ENCODE peak calls at places on chromosomes 16 and 17, in seven cellular contexts. Z is breast epithelium; T is neural progenitor cell; N is IMR-90; L is colonic mucosa; I is CD4-positive, alpha-beta T cell; G is fibroblast of lung. Y is an unnamed sample.

GRCh38 chr17:50468120-50469004 is at the start of gene CHAD:
- DNase-seq in L (peak; percentile 31), I (no peak), T (peak; percentile 54), G (no peak), N (no peak), Z (no peak), Y (no peak)

GRCh38 chr17:49696233-49696761 is 11.5 kb downstream of the SLC35B1 start:
- DNase-seq in L (no peak), N (peak; percentile 17), T (no peak), I (no peak), G (no peak), Z (no peak), Y (peak; percentile 18)

GRCh38 chr17:43737722-43738121 is 20.9 kb downstream of the SOST start:
- DNase-seq in L (no peak), I (no peak), G (no peak), T (no peak), N (no peak), Z (no peak), Y (no peak)

GRCh38 chr17:19904924-19905323 is 37.2 kb upstream of the ULK2 start:
- DNase-seq in T (no peak), N (no peak), G (no peak), L (no peak), I (no peak), Z (no peak), Y (no peak)

GRCh38 chr16:68894714-68895113 is 51.4 kb downstream of the TANGO6 start:
- DNase-seq in L (no peak), I (no peak), N (no peak), Z (no peak), G (no peak), T (no peak), Y (no peak)

GRCh38 chr16:81558444-81559175 is 114.0 kb downstream of the CMIP start:
- DNase-seq in I (no peak), G (no peak), L (peak; percentile 93), Z (peak; percentile 66), T (peak; percentile 24), N (no peak), Y (no peak)

GRCh38 chr17:16243811-16244567 is 27.0 kb downstream of the PIGL start:
- DNase-seq in G (no peak), I (no peak), Z (no peak), L (peak; percentile 55), N (peak; percentile 8), T (no peak), Y (no peak)

GRCh38 chr17:1720856-1721386 is 3.6 kb upstream of the WDR81 start:
- DNase-seq in Z (no peak), L (peak; percentile 81), I (peak; percentile 77), G (peak; percentile 69), T (peak; percentile 64), N (peak; percentile 56), Y (peak; percentile 62)

GRCh38 chr17:77378318-77379064 is 237.7 kb downstream of the SEC14L1 start:
- DNase-seq in T (no peak), I (no peak), L (no peak), G (no peak), Z (no peak), N (no peak), Y (no peak)

DNA sequence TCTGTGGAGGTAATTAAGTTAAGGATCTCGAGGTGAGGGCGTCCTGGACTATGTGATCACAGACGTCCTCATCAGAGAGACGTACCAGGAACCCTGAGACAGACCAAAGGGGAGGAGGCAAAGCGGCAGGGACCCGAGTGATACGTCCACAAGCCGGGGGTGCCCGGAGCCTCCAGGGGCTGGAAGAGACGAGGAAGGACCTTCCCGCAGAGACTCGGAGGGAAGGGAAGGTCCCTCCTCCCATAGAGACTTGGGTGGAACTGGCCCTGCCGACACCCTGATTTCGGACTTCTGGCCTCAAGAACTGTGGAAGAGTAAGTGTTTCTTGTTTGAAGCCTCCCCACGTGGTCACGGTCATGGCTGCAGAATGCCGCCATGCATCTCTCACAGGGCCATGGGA is 30.8 kb downstream of the LMF1 start:
- DNase-seq in I (no peak), G (no peak), T (no peak), N (no peak), Z (no peak), L (no peak), Y (no peak)
- H3K9me3 ChIP-seq in I (peaks cover 13% of the 10 kb centered on the region), G (no peaks in the 10 kb centered on the region), T (no peaks in the 10 kb centered on the region), N (peaks cover 7% of the 10 kb centered on the region), Z (peaks cover 7% of the 10 kb centered on the region), L (no peaks in the 10 kb centered on the region), Y (no peaks in the 10 kb centered on the region)

GRCh38 chr17:69679839-69680238 is 265.3 kb downstream of the MAP2K6 start:
- DNase-seq in T (no peak), I (no peak), Z (no peak), N (no peak), G (no peak), L (no peak), Y (no peak)
- H3K9me3 ChIP-seq in T (no peaks in the 10 kb centered on the region), I (no peaks in the 10 kb centered on the region), Z (no peaks in the 10 kb centered on the region), N (peaks cover 2% of the 10 kb centered on the region), G (no peaks in the 10 kb centered on the region), L (no peaks in the 10 kb centered on the region), Y (no peaks in the 10 kb centered on the region)

DNA sequence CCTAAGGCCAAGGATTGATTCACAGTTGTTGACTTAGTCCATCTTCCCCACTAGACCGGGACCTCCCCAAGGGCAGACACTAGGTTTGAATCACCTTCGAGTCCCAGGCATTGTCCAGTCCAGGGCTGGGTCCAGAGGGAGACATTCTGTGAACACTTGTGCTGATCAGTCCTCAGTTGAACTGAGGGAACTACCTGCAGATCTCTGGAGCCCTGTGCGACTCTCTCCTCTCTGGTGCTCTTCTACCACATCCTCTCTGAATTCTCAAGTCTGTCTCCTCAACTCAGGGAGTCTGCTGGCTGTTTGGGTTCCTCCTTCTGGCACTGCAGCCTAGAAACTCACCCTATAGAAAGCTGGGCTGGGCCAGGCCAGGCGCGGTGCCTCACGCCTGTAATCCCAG is 10.8 kb downstream of the ZNF232 start:
- DNase-seq in T (no peak), L (no peak), Z (no peak), I (no peak), G (no peak), N (no peak), Y (no peak)
- H3K9me3 ChIP-seq in T (peaks cover 7% of the 10 kb centered on the region), L (no peaks in the 10 kb centered on the region), Z (peaks cover 8% of the 10 kb centered on the region), I (peaks cover 17% of the 10 kb centered on the region), G (peaks cover 2% of the 10 kb centered on the region), N (peaks cover 64% of the 10 kb centered on the region), Y (peaks cover 11% of the 10 kb centered on the region)

GRCh38 chr16:35689764-35690163 is 2230.4 kb downstream of the TP53TG3F start:
- DNase-seq in G (no peak), I (no peak), Z (no peak), T (no peak), N (no peak), L (no peak), Y (no peak)

GRCh38 chr16:35687071-35687470 is 2227.7 kb downstream of the TP53TG3F start:
- DNase-seq in N (no peak), L (no peak), I (no peak), G (no peak), T (no peak), Z (no peak), Y (no peak)

GRCh38 chr16:35686595-35686994 is 2227.2 kb downstream of the TP53TG3F start:
- DNase-seq in L (no peak), N (no peak), I (no peak), Z (no peak), G (no peak), T (no peak), Y (no peak)

GRCh38 chr16:35687781-35688180 is 2228.4 kb downstream of the TP53TG3F start:
- DNase-seq in I (no peak), G (no peak), N (no peak), T (no peak), Z (no peak), L (no peak), Y (no peak)

DNA sequence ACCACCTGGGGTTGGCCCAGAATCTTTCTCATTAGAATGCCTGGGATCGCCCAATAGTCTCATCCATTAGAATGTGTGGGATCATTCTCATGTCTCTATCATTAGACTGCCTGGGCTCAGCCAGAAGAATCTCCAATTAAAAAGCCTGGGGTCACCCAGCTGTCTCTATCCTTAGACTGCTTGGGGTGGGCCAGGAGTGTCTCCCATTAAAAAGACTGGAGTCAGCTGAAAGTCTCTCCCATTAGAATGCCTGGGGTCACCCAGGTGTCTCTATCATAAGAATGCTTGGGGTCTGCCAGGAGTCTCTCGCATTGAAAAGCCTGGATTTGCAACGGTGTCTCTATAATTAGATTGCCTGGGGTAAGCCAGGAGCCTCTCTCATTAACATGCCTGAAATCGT is 2225.7 kb downstream of the TP53TG3F start:
- DNase-seq in I (no peak), G (no peak), T (no peak), L (no peak), Z (no peak), N (no peak), Y (no peak)
- H3K9me3 ChIP-seq in I (peaks cover 42% of the 10 kb centered on the region), G (no peaks in the 10 kb centered on the region), T (peaks cover 25% of the 10 kb centered on the region), L (no peaks in the 10 kb centered on the region), Z (peaks cover 15% of the 10 kb centered on the region), N (peaks cover 12% of the 10 kb centered on the region), Y (peaks cover 5% of the 10 kb centered on the region)

GRCh38 chr17:70054961-70055360 is 20.1 kb upstream of the KCNJ16 start:
- DNase-seq in N (no peak), Z (no peak), L (no peak), G (no peak), I (no peak), T (no peak), Y (no peak)
- H3K9me3 ChIP-seq in N (no peaks in the 10 kb centered on the region), Z (no peaks in the 10 kb centered on the region), L (no peaks in the 10 kb centered on the region), G (no peaks in the 10 kb centered on the region), I (no peaks in the 10 kb centered on the region), T (no peaks in the 10 kb centered on the region), Y (no peaks in the 10 kb centered on the region)

DNA sequence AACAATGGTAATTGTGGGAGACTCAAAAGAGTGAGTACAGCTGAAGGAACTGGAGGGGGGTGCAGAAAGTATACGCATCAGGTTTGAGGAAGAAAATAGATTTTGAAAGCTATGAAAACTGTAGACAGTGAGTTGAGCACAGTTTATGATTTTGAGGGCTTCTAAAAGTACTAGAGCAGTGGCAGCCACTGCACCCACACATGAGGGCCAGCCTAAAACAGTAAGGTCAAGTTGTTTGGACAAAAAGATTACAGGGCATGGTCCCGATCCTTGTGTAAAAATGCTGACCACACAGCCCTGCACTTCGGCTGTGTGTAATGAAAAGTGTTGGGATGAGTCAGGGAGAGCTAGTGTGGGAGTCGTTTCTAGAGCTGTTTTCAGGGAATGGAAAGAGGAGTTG is 2282.1 kb downstream of the TP53TG3F start:
- DNase-seq in G (no peak), T (no peak), L (no peak), I (no peak), N (no peak), Z (no peak), Y (no peak)
- H3K9me3 ChIP-seq in G (no peaks in the 10 kb centered on the region), T (peaks cover 14% of the 10 kb centered on the region), L (no peaks in the 10 kb centered on the region), I (peaks cover 41% of the 10 kb centered on the region), N (peaks cover 8% of the 10 kb centered on the region), Z (peaks cover 9% of the 10 kb centered on the region), Y (peaks cover 11% of the 10 kb centered on the region)